ENCODE peak calls at places on chromosomes 7 and 10, in four cellular contexts. Z is K562, W is HepG2, D is HCT116. T is an unnamed sample.

GRCh38 chr10:73263948-73264347 is 11.5 kb upstream of the MRPS16 start:
- DNase-seq in D (no peak), W (peak), Z (peak), T (peak)

GRCh38 chr7:123494193-123494796 is 40.1 kb downstream of the IQUB start:
- DNase-seq in D (peak), Z (peak), W (peak), T (peak)

GRCh38 chr7:135414850-135415439 is 95.0 kb downstream of the CNOT4 start:
- DNase-seq in D (peak), W (peak), Z (peak), T (peak)

GRCh38 chr7:64863021-64863420 is 40.1 kb upstream of the ZNF273 start:
- DNase-seq in D (no peak), Z (no peak), W (no peak), T (no peak)

GRCh38 chr10:33143160-33143728 is 185.2 kb upstream of the ITGB1 start:
- DNase-seq in Z (no peak), D (no peak), W (peak), T (no peak)

GRCh38 chr10:102656791-102657371 is 12.6 kb downstream of the TRIM8 start:
- DNase-seq in W (no peak), Z (no peak), D (no peak), T (no peak)

GRCh38 chr7:28750981-28751380 is 207.1 kb downstream of the TRIL start:
- DNase-seq in Z (no peak), D (no peak), W (no peak), T (no peak)

GRCh38 chr7:16396766-16397496 is 24.4 kb downstream of the CRPPA start:
- DNase-seq in Z (no peak), W (no peak), D (no peak), T (no peak)

GRCh38 chr7:129519464-129519863 is 17.1 kb downstream of the SMKR1 start:
- DNase-seq in W (no peak), D (no peak), Z (no peak), T (no peak)

GRCh38 chr10:71979692-71980062 is 15.5 kb downstream of the CHST3 start:
- DNase-seq in Z (no peak), D (no peak), W (no peak), T (no peak)

GRCh38 chr7:152395115-152395514 is 40.7 kb downstream of the KMT2C start:
- DNase-seq in W (no peak), D (no peak), Z (peak), T (no peak)

GRCh38 chr7:129774871-129775694 is 163.6 kb downstream of the NRF1 start:
- DNase-seq in W (no peak), Z (no peak), D (no peak), T (peak)

GRCh38 chr10:108360187-108360586 is 1195.7 kb upstream of the SORCS1 start:
- DNase-seq in D (no peak), W (no peak), Z (no peak), T (no peak)

GRCh38 chr10:62011558-62011957 is 110.1 kb downstream of the ARID5B start:
- DNase-seq in W (no peak), D (no peak), Z (no peak), T (no peak)

GRCh38 chr7:16484453-16485158 is 19.1 kb upstream of the SOSTDC1 start:
- DNase-seq in W (peak), D (peak), Z (peak), T (no peak)

GRCh38 chr7:131369354-131369753 is 41.7 kb downstream of the MKLN1 start:
- DNase-seq in Z (peak), W (no peak), D (no peak), T (no peak)

GRCh38 chr7:105306160-105306784 is 82.4 kb downstream of the SRPK2 start:
- DNase-seq in Z (no peak), W (no peak), D (no peak), T (no peak)

GRCh38 chr7:130662426-130662825 is 6.1 kb downstream of the COPG2 start:
- DNase-seq in W (no peak), D (no peak), Z (no peak), T (no peak)

GRCh38 chr10:76035010-76035727 is 603.7 kb downstream of the LRMDA start:
- DNase-seq in Z (no peak), W (no peak), D (no peak), T (peak)

DNA sequence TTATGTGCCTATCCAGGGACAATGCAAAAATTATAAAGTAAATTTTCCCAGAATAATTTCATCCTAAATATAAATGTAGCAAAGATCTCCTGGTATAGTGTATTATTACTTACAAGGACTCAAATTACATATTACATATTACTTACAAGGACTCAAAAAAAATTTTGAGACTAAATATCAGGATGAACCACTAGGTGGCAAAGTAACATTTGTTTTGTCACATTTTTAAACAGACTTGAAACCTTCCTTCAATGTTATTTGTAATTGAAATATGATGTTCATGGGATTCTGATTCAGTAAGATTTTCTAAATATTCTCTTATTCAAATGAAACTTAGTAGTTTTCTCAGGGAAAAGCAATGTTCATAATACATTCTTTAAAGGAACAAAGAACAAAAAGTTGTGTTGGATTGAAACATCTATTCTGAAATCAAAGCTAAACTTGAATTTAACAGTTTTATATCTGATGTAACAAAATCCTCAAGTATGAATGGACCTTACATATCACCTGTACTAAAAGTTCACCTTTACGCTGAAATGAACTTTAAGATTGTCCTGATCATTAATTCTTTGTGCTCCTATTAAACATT is 74.3 kb upstream of the GNAI1 start:
- DNase-seq in Z (peak), W (peak), D (peak), T (peak)
- TF ChIP-seq ELF1 in Z (no peak), W (no peak), D (no peak), T (no peak)

DNA sequence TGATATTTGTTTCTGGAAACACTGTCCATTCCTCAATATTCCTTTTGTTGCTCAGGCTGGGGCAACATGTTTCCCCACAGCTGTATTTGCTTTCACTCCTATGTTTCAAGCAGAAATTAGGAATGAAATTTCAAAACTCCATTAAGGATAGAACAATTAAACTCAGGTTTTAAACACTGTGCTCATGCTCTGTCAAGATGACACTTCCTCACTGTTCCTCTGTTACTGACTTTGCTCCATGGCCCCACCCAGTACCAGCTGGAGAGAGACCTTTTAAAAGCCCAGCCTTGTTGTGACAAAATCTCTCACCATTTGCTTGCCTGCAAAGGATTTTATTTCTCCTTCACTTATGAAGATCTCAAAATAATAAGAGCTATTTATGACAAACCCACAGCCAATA is 197.4 kb downstream of the ELMO1 start:
- DNase-seq in Z (no peak), D (no peak), W (no peak), T (no peak)
- TF ChIP-seq MAX in Z (no peak), D (no peak), W (no peak), T (no peak)

GRCh38 chr10:129887986-129888783 is 75.9 kb downstream of the EBF3 start:
- DNase-seq in W (no peak), D (no peak), Z (no peak), T (no peak)

GRCh38 chr10:129891806-129892205 is 72.3 kb downstream of the EBF3 start:
- DNase-seq in Z (no peak), D (no peak), W (no peak), T (no peak)

GRCh38 chr10:129890170-129890569 is 73.9 kb downstream of the EBF3 start:
- DNase-seq in Z (no peak), W (no peak), D (no peak), T (no peak)

GRCh38 chr10:129892571-129893045 is 71.5 kb downstream of the EBF3 start:
- DNase-seq in Z (no peak), W (no peak), D (no peak), T (peak)

GRCh38 chr10:129888784-129889616 is 75.1 kb downstream of the EBF3 start:
- DNase-seq in W (no peak), Z (peak), D (no peak), T (peak)
- TF ChIP-seq ELF1 in W (no peak), Z (no peak), D (no peak), T (no peak)

DNA sequence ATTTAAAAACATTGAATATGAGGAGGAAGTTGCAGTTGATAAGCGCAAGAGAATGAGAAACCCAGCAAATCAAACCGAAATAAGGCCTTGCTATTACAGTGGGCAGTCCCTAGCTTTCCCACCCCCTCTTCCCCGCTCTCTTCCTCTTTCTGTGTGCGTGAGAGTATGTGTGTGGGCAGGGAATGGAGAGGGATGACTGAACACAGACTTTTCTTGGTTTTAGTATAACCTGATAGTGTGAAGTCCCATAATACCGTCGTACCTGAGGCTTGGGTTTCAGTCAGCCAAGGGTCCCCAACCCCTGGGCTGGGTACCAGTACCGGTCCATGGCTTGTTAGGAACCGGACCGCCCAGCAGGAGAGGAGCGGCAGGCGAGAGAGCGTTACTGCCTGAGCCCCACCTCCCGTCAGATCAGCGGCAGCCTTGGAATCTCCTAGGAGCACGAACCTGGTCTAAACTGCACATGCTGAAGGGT is 255.3 kb downstream of the CELF2 start:
- DNase-seq in D (no peak), W (no peak), Z (no peak), T (no peak)
- TF ChIP-seq MAX in D (no peak), W (no peak), Z (no peak), T (no peak)

T was measured in SK-N-SH.